ENCODE peak calls at places on chromosomes 3 and 15, in four cellular contexts. One of them, this sample, is unnamed. For H3K9me3, the result is how much of the 10 kb centered on the place peaks cover.

GRCh38 chr3:51340311-51340829 is 44.7 kb upstream of the MANF start:
- DNase-seq in suprapubic skin: no peak
- DNase-seq in WERI-Rb-1: no peak
- DNase-seq in OCI-LY7: no peak
- DNase-seq in this sample: peak

GRCh38 chr15:72859757-72860145 is 76.2 kb upstream of the ADPGK start:
- DNase-seq in suprapubic skin: no peak
- DNase-seq in WERI-Rb-1: no peak
- DNase-seq in OCI-LY7: no peak
- DNase-seq in this sample: peak

GRCh38 chr3:189563841-189564563 is 67.2 kb upstream of the TP63 start:
- DNase-seq in suprapubic skin: no peak
- DNase-seq in WERI-Rb-1: no peak
- DNase-seq in OCI-LY7: no peak
- DNase-seq in this sample: no peak

GRCh38 chr15:78085928-78086327 is 6.4 kb upstream of the SH2D7 start:
- DNase-seq in suprapubic skin: no peak
- DNase-seq in WERI-Rb-1: no peak
- DNase-seq in OCI-LY7: no peak
- DNase-seq in this sample: no peak

GRCh38 chr15:88454867-88455810 is 12.0 kb downstream of the MRPL46 start:
- DNase-seq in suprapubic skin: no peak
- DNase-seq in WERI-Rb-1: peak
- DNase-seq in OCI-LY7: peak
- DNase-seq in this sample: peak

GRCh38 chr15:65569728-65570127 is 39.5 kb downstream of the HACD3 start:
- DNase-seq in suprapubic skin: no peak
- DNase-seq in WERI-Rb-1: no peak
- DNase-seq in OCI-LY7: no peak
- DNase-seq in this sample: no peak

GRCh38 chr15:97482521-97482920 is 478.0 kb upstream of the ARRDC4 start:
- DNase-seq in suprapubic skin: no peak
- DNase-seq in WERI-Rb-1: no peak
- DNase-seq in OCI-LY7: no peak
- DNase-seq in this sample: no peak

GRCh38 chr3:64595253-64595694 is 92.5 kb downstream of the ADAMTS9 start:
- DNase-seq in suprapubic skin: no peak
- DNase-seq in WERI-Rb-1: no peak
- DNase-seq in OCI-LY7: no peak
- DNase-seq in this sample: no peak

GRCh38 chr3:11734-12133 is 184.8 kb upstream of the CHL1 start:
- DNase-seq in suprapubic skin: no peak
- DNase-seq in WERI-Rb-1: no peak
- DNase-seq in OCI-LY7: no peak
- DNase-seq in this sample: no peak

GRCh38 chr3:172007065-172007370 is 32.4 kb upstream of the FNDC3B start:
- DNase-seq in suprapubic skin: no peak
- DNase-seq in WERI-Rb-1: no peak
- DNase-seq in OCI-LY7: no peak
- DNase-seq in this sample: no peak

GRCh38 chr3:188734395-188734794 is 437.4 kb upstream of the TPRG1 start:
- DNase-seq in suprapubic skin: no peak
- DNase-seq in WERI-Rb-1: no peak
- DNase-seq in OCI-LY7: no peak
- DNase-seq in this sample: no peak

GRCh38 chr15:32855942-32856341 is 138.1 kb downstream of the GREM1 start:
- DNase-seq in suprapubic skin: no peak
- DNase-seq in WERI-Rb-1: no peak
- DNase-seq in OCI-LY7: no peak
- DNase-seq in this sample: no peak

GRCh38 chr3:37753428-37753827 is 108.3 kb upstream of the CTDSPL start:
- DNase-seq in suprapubic skin: no peak
- DNase-seq in WERI-Rb-1: no peak
- DNase-seq in OCI-LY7: no peak
- DNase-seq in this sample: no peak

GRCh38 chr3:51710631-51711351 is 3.9 kb downstream of the GRM2 start:
- DNase-seq in suprapubic skin: peak
- DNase-seq in WERI-Rb-1: peak
- DNase-seq in OCI-LY7: peak
- DNase-seq in this sample: no peak

GRCh38 chr15:55279746-55280351 is 9.8 kb downstream of the RAB27A start:
- DNase-seq in suprapubic skin: no peak
- DNase-seq in WERI-Rb-1: no peak
- DNase-seq in OCI-LY7: no peak
- DNase-seq in this sample: no peak

GRCh38 chr15:98077186-98077585 is 116.7 kb downstream of the ARRDC4 start:
- DNase-seq in suprapubic skin: no peak
- DNase-seq in WERI-Rb-1: no peak
- DNase-seq in OCI-LY7: no peak
- DNase-seq in this sample: no peak

GRCh38 chr15:90607361-90607760 is 77.6 kb downstream of the CRTC3 start:
- DNase-seq in suprapubic skin: no peak
- DNase-seq in WERI-Rb-1: no peak
- DNase-seq in OCI-LY7: no peak
- DNase-seq in this sample: no peak

GRCh38 chr3:156811092-156811862 is 14.9 kb upstream of the LEKR1 start:
- DNase-seq in suprapubic skin: no peak
- DNase-seq in WERI-Rb-1: no peak
- DNase-seq in OCI-LY7: no peak
- DNase-seq in this sample: no peak

GRCh38 chr3:16060945-16061344 is 113.5 kb upstream of the GALNT15 start:
- DNase-seq in suprapubic skin: no peak
- DNase-seq in WERI-Rb-1: no peak
- DNase-seq in OCI-LY7: no peak
- DNase-seq in this sample: no peak

GRCh38 chr3:156332304-156332703 is 211.9 kb downstream of the KCNAB1 start:
- DNase-seq in suprapubic skin: no peak
- DNase-seq in WERI-Rb-1: no peak
- DNase-seq in OCI-LY7: no peak
- DNase-seq in this sample: no peak

GRCh38 chr3:197434841-197435240 is 120.9 kb downstream of the BDH1 start:
- DNase-seq in suprapubic skin: no peak
- DNase-seq in WERI-Rb-1: no peak
- DNase-seq in OCI-LY7: no peak
- DNase-seq in this sample: no peak

GRCh38 chr3:134216206-134216764 is 34.4 kb downstream of the RYK start:
- DNase-seq in suprapubic skin: no peak
- DNase-seq in WERI-Rb-1: no peak
- DNase-seq in OCI-LY7: no peak
- DNase-seq in this sample: no peak

GRCh38 chr3:173395412-173396181 is 1.9 kb upstream of the NLGN1 start:
- DNase-seq in suprapubic skin: peak
- DNase-seq in WERI-Rb-1: peak
- DNase-seq in OCI-LY7: no peak
- DNase-seq in this sample: peak

GRCh38 chr3:55000546-55000945 is 72.7 kb upstream of the LRTM1 start:
- DNase-seq in suprapubic skin: no peak
- DNase-seq in WERI-Rb-1: peak
- DNase-seq in OCI-LY7: no peak
- DNase-seq in this sample: no peak

GRCh38 chr3:193464889-193465288 is 86.3 kb upstream of the ATP13A5 start:
- DNase-seq in suprapubic skin: no peak
- DNase-seq in WERI-Rb-1: no peak
- DNase-seq in OCI-LY7: no peak
- DNase-seq in this sample: no peak

GRCh38 chr15:25054329-25054728 is 99.5 kb downstream of the SNRPN start:
- DNase-seq in suprapubic skin: no peak
- DNase-seq in WERI-Rb-1: no peak
- DNase-seq in OCI-LY7: no peak
- DNase-seq in this sample: no peak
- H3K9me3 ChIP-seq in suprapubic skin: half or more
- H3K9me3 ChIP-seq in WERI-Rb-1: half or more
- H3K9me3 ChIP-seq in OCI-LY7: under half
- H3K9me3 ChIP-seq in this sample: half or more

GRCh38 chr15:26690778-26691177 is 82.1 kb downstream of the GABRB3 start:
- DNase-seq in suprapubic skin: no peak
- DNase-seq in WERI-Rb-1: no peak
- DNase-seq in OCI-LY7: no peak
- DNase-seq in this sample: no peak
- H3K9me3 ChIP-seq in suprapubic skin: under half
- H3K9me3 ChIP-seq in WERI-Rb-1: under half
- H3K9me3 ChIP-seq in OCI-LY7: under half
- H3K9me3 ChIP-seq in this sample: under half

GRCh38 chr15:94987085-94987484 is 755.7 kb downstream of the MCTP2 start:
- DNase-seq in suprapubic skin: no peak
- DNase-seq in WERI-Rb-1: no peak
- DNase-seq in OCI-LY7: no peak
- DNase-seq in this sample: no peak

DNA sequence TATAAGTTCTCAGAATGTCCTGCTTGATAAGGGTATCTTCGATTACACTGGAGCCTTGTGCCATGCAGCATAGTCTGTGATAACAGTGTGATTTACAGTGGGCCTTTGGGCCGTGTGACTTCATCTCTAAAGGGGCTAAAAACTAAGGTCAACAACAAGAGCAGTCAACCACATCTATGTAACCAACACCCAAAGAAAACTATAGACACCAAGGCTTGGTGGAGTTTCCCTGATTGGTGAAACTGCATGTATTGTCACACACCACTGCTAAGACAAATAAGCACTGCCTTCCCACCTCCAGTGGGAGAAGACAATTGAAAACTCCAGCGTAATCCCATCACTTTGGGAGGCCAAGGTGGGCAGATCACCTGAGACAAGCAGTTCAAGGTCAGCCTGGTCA is 753.5 kb downstream of the MCTP2 start:
- DNase-seq in suprapubic skin: no peak
- DNase-seq in WERI-Rb-1: no peak
- DNase-seq in OCI-LY7: no peak
- DNase-seq in this sample: no peak
- H3K9me3 ChIP-seq in suprapubic skin: under half
- H3K9me3 ChIP-seq in WERI-Rb-1: under half
- H3K9me3 ChIP-seq in OCI-LY7: under half
- H3K9me3 ChIP-seq in this sample: under half

GRCh38 chr15:27119695-27120266 is 148.8 kb downstream of the GABRG3 start:
- DNase-seq in suprapubic skin: no peak
- DNase-seq in WERI-Rb-1: no peak
- DNase-seq in OCI-LY7: no peak
- DNase-seq in this sample: peak
- H3K9me3 ChIP-seq in suprapubic skin: under half
- H3K9me3 ChIP-seq in WERI-Rb-1: under half
- H3K9me3 ChIP-seq in OCI-LY7: under half
- H3K9me3 ChIP-seq in this sample: under half

DNA sequence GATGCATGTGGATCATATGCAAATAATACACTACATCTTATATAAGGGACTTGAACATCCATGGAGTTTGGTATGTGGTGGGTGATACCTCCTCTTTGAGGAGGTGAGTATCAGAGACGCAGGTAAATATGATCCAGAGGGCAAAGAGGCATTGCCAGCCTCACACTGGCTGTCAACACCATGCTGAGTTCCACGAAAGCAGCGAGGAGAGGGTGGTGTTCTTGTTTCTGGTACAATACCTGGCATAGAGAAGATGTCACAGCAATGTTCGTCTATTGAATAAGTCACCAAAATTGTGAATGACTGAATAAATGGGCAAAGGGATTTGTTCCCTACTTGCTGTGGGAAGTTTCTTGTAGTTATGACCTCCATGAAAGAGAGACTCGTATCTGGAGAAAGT is 182.2 kb downstream of the SNRPN start:
- DNase-seq in suprapubic skin: no peak
- DNase-seq in WERI-Rb-1: no peak
- DNase-seq in OCI-LY7: no peak
- DNase-seq in this sample: no peak
- H3K9me3 ChIP-seq in suprapubic skin: under half
- H3K9me3 ChIP-seq in WERI-Rb-1: under half
- H3K9me3 ChIP-seq in OCI-LY7: under half
- H3K9me3 ChIP-seq in this sample: under half

GRCh38 chr3:30704931-30705890 is 98.8 kb downstream of the TGFBR2 start:
- DNase-seq in suprapubic skin: no peak
- DNase-seq in WERI-Rb-1: no peak
- DNase-seq in OCI-LY7: no peak
- DNase-seq in this sample: no peak
- H3K9me3 ChIP-seq in suprapubic skin: under half
- H3K9me3 ChIP-seq in WERI-Rb-1: under half
- H3K9me3 ChIP-seq in OCI-LY7: under half
- H3K9me3 ChIP-seq in this sample: under half

GRCh38 chr15:57028176-57028575 is 109.7 kb downstream of the TCF12 start:
- DNase-seq in suprapubic skin: no peak
- DNase-seq in WERI-Rb-1: no peak
- DNase-seq in OCI-LY7: no peak
- DNase-seq in this sample: no peak

GRCh38 chr15:57026016-57026602 is 107.7 kb downstream of the TCF12 start:
- DNase-seq in suprapubic skin: no peak
- DNase-seq in WERI-Rb-1: no peak
- DNase-seq in OCI-LY7: no peak
- DNase-seq in this sample: no peak

GRCh38 chr15:57027596-57027995 is 109.2 kb downstream of the TCF12 start:
- DNase-seq in suprapubic skin: no peak
- DNase-seq in WERI-Rb-1: no peak
- DNase-seq in OCI-LY7: no peak
- DNase-seq in this sample: no peak

GRCh38 chr15:57030011-57030410 is 111.6 kb downstream of the TCF12 start:
- DNase-seq in suprapubic skin: no peak
- DNase-seq in WERI-Rb-1: no peak
- DNase-seq in OCI-LY7: no peak
- DNase-seq in this sample: no peak

DNA sequence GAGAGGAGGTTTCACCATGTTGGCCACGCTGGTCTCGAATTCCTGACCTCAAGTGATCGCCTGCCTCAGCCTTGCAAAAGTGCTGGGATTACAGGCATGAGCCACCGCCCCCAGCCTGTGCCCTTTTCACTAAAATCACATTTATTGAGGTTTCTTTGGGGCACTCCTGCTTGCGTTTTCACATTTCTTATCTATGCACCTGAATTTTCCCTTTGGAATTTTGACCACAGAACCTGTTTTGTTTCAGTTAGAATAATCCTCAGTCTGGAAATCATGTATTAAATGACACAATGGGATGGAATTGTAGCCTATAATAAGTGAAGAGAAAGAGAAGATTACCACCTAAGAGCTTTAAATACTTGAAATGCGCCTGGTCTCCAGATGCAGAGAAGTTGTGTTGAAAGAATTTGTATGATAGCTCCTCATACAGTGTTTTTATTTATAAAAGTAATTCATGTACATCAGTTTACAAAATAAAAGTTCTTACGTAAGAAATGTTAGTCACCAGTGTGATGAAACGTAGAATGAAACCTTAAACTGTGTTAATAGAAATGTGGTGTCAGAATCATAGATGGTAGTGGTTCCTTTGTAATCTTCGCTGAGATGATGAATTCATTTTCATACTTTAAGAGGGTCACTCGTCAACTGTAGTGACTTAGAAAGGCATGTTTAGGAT is 107.0 kb downstream of the TCF12 start:
- DNase-seq in suprapubic skin: no peak
- DNase-seq in WERI-Rb-1: no peak
- DNase-seq in OCI-LY7: no peak
- DNase-seq in this sample: no peak
- H3K9me3 ChIP-seq in suprapubic skin: under half
- H3K9me3 ChIP-seq in WERI-Rb-1: under half
- H3K9me3 ChIP-seq in OCI-LY7: under half
- H3K9me3 ChIP-seq in this sample: under half